ENCODE peak calls at places on chromosomes 11 and 22, in four cellular contexts. One of them, this sample, is unnamed.

GRCh38 chr11:13091804-13092203 is 82.7 kb downstream of the RASSF10 start:
- DNase-seq in cardiac muscle cell: no peak
- DNase-seq in epithelial cell of esophagus: peak
- DNase-seq in cardiac fibroblast: no peak
- DNase-seq in this sample: no peak

GRCh38 chr11:125517116-125517804 is 21.2 kb upstream of the FEZ1 start:
- DNase-seq in cardiac fibroblast: peak
- DNase-seq in cardiac muscle cell: peak
- DNase-seq in epithelial cell of esophagus: no peak
- DNase-seq in this sample: peak

GRCh38 chr11:8910662-8911039 is 338 bp upstream of the AKIP1 start:
- DNase-seq in cardiac muscle cell: no peak
- DNase-seq in epithelial cell of esophagus: no peak
- DNase-seq in cardiac fibroblast: no peak
- DNase-seq in this sample: no peak

GRCh38 chr11:1868056-1868635 is 15.3 kb downstream of the LSP1 start:
- DNase-seq in epithelial cell of esophagus: no peak
- DNase-seq in cardiac fibroblast: no peak
- DNase-seq in cardiac muscle cell: no peak
- DNase-seq in this sample: no peak

GRCh38 chr22:47297261-47298016 is 535.0 kb downstream of the TBC1D22A start:
- DNase-seq in cardiac fibroblast: no peak
- DNase-seq in epithelial cell of esophagus: no peak
- DNase-seq in cardiac muscle cell: no peak
- DNase-seq in this sample: no peak

GRCh38 chr11:67113231-67113721 is 5.8 kb upstream of the KDM2A start:
- DNase-seq in epithelial cell of esophagus: no peak
- DNase-seq in cardiac muscle cell: no peak
- DNase-seq in cardiac fibroblast: no peak
- DNase-seq in this sample: no peak

GRCh38 chr11:134554106-134554505 is 142.1 kb upstream of the B3GAT1 start:
- DNase-seq in cardiac fibroblast: no peak
- DNase-seq in epithelial cell of esophagus: no peak
- DNase-seq in cardiac muscle cell: no peak
- DNase-seq in this sample: no peak

GRCh38 chr11:22624742-22625447 is 728 bp downstream of the FANCF start:
- DNase-seq in cardiac muscle cell: peak
- DNase-seq in epithelial cell of esophagus: peak
- DNase-seq in cardiac fibroblast: peak
- DNase-seq in this sample: peak

GRCh38 chr11:65915821-65916251 is 3.0 kb downstream of the C11orf68 start:
- DNase-seq in cardiac fibroblast: peak
- DNase-seq in epithelial cell of esophagus: peak
- DNase-seq in cardiac muscle cell: peak
- DNase-seq in this sample: peak

GRCh38 chr11:82750643-82751139 is 17.0 kb upstream of the FAM181B start:
- DNase-seq in epithelial cell of esophagus: peak
- DNase-seq in cardiac muscle cell: no peak
- DNase-seq in cardiac fibroblast: no peak
- DNase-seq in this sample: no peak

GRCh38 chr11:75536786-75537629 is 11.3 kb upstream of the GDPD5 start:
- DNase-seq in cardiac fibroblast: no peak
- DNase-seq in epithelial cell of esophagus: peak
- DNase-seq in cardiac muscle cell: no peak
- DNase-seq in this sample: no peak

GRCh38 chr11:73205666-73206343 is 12.3 kb upstream of the P2RY2 start:
- DNase-seq in epithelial cell of esophagus: no peak
- DNase-seq in cardiac fibroblast: no peak
- DNase-seq in cardiac muscle cell: no peak
- DNase-seq in this sample: no peak

GRCh38 chr11:93648168-93648567 is 13.3 kb upstream of the CEP295 start:
- DNase-seq in cardiac muscle cell: peak
- DNase-seq in epithelial cell of esophagus: peak
- DNase-seq in cardiac fibroblast: peak
- DNase-seq in this sample: peak
- TF ChIP-seq CTCF in cardiac muscle cell: peak
- TF ChIP-seq CTCF in epithelial cell of esophagus: peak
- TF ChIP-seq CTCF in cardiac fibroblast: peak
- TF ChIP-seq CTCF in this sample: peak

GRCh38 chr11:62792193-62792575 is 378 bp upstream of the TMEM223 start:
- DNase-seq in cardiac fibroblast: no peak
- DNase-seq in cardiac muscle cell: no peak
- DNase-seq in epithelial cell of esophagus: no peak
- DNase-seq in this sample: no peak
- H3K4me3 ChIP-seq in cardiac fibroblast: peak
- H3K4me3 ChIP-seq in cardiac muscle cell: peak
- H3K4me3 ChIP-seq in epithelial cell of esophagus: peak
- H3K4me3 ChIP-seq in this sample: peak

DNA sequence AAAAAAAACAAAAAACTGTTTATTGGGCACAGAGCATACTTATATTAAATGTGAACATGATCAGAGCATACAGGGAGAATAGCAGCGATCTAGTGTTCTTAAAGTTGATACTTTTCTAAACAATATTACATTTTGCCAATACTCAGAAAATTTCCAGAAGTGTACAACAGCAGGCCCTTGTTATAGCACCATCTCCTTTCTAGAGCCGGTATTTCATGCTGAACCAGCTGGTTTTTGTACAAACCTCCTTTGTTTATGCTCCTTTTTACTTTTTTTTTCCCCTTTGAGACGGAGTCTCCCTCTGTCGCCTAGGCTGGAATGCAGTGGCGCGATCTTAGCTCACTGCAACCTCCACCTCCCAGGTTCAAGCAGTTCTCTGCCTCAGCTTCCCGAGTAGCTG is 90.7 kb downstream of the PPP6R3 start:
- DNase-seq in cardiac muscle cell: no peak
- DNase-seq in cardiac fibroblast: no peak
- DNase-seq in epithelial cell of esophagus: no peak
- DNase-seq in this sample: no peak
- TF ChIP-seq CTCF in cardiac muscle cell: no peak
- TF ChIP-seq CTCF in cardiac fibroblast: no peak
- TF ChIP-seq CTCF in epithelial cell of esophagus: no peak
- TF ChIP-seq CTCF in this sample: no peak

GRCh38 chr11:44609028-44609782 is 43.7 kb downstream of the CD82 start:
- DNase-seq in cardiac muscle cell: no peak
- DNase-seq in epithelial cell of esophagus: no peak
- DNase-seq in cardiac fibroblast: no peak
- DNase-seq in this sample: no peak
- H3K4me3 ChIP-seq in cardiac muscle cell: no peak
- H3K4me3 ChIP-seq in epithelial cell of esophagus: no peak
- H3K4me3 ChIP-seq in cardiac fibroblast: no peak
- H3K4me3 ChIP-seq in this sample: no peak

DNA sequence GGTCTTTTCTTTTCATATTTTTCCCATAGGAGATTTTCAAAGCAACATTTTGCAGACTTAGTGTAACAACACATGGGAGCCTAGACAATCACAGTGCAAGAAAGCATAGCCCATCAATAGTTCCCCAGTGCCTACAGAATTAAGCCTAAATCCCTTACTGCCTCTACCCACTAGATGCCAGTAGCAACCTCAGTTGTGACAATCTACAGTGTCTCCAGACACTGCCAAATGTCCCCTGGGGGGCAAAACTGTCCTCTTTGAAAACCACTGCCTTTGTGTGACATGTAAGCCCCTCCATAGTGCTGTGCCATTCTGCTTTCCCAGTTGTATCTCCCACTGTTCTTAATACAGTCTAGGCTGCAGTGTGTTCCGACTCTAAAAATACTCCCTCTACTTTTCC is 1329.0 kb downstream of the LRRC4C start:
- DNase-seq in epithelial cell of esophagus: no peak
- DNase-seq in cardiac fibroblast: no peak
- DNase-seq in cardiac muscle cell: no peak
- DNase-seq in this sample: no peak
- TF ChIP-seq CTCF in epithelial cell of esophagus: no peak
- TF ChIP-seq CTCF in cardiac fibroblast: no peak
- TF ChIP-seq CTCF in cardiac muscle cell: no peak
- TF ChIP-seq CTCF in this sample: no peak